ENCODE peak calls at places on chromosome 3, in four cellular contexts. One of them, this sample, is unnamed.

GRCh38 chr3:169581633-169582032 is 81.9 kb downstream of the MECOM start:
- ATAC-seq in CD4-positive, alpha-beta T cell: no peak
- ATAC-seq in right cardiac atrium: no peak
- ATAC-seq in naive thymus-derived CD4-positive, alpha-beta T cell: no peak
- ATAC-seq in this sample: peak

GRCh38 chr3:195863121-195864061 is 45.0 kb downstream of the TNK2 start:
- ATAC-seq in right cardiac atrium: peak
- ATAC-seq in naive thymus-derived CD4-positive, alpha-beta T cell: peak
- ATAC-seq in CD4-positive, alpha-beta T cell: peak
- ATAC-seq in this sample: peak

GRCh38 chr3:42403737-42404136 is 6.7 kb downstream of the LYZL4 start:
- ATAC-seq in CD4-positive, alpha-beta T cell: no peak
- ATAC-seq in naive thymus-derived CD4-positive, alpha-beta T cell: no peak
- ATAC-seq in right cardiac atrium: no peak
- ATAC-seq in this sample: no peak

GRCh38 chr3:190505381-190506003 is 8.4 kb upstream of the IL1RAP start:
- ATAC-seq in CD4-positive, alpha-beta T cell: no peak
- ATAC-seq in right cardiac atrium: no peak
- ATAC-seq in naive thymus-derived CD4-positive, alpha-beta T cell: no peak
- ATAC-seq in this sample: no peak

GRCh38 chr3:124992041-124992440 is 57.5 kb upstream of the MUC13 start:
- ATAC-seq in CD4-positive, alpha-beta T cell: no peak
- ATAC-seq in naive thymus-derived CD4-positive, alpha-beta T cell: no peak
- ATAC-seq in right cardiac atrium: no peak
- ATAC-seq in this sample: no peak

GRCh38 chr3:14514323-14514720 is 25.8 kb downstream of the GRIP2 start:
- ATAC-seq in right cardiac atrium: no peak
- ATAC-seq in CD4-positive, alpha-beta T cell: no peak
- ATAC-seq in naive thymus-derived CD4-positive, alpha-beta T cell: no peak
- ATAC-seq in this sample: no peak

GRCh38 chr3:124144035-124144814 is 152.3 kb upstream of the ROPN1 start:
- ATAC-seq in right cardiac atrium: no peak
- ATAC-seq in naive thymus-derived CD4-positive, alpha-beta T cell: no peak
- ATAC-seq in CD4-positive, alpha-beta T cell: no peak
- ATAC-seq in this sample: no peak

GRCh38 chr3:58584690-58585004 is 7.5 kb upstream of the FAM107A start:
- ATAC-seq in CD4-positive, alpha-beta T cell: no peak
- ATAC-seq in right cardiac atrium: no peak
- ATAC-seq in naive thymus-derived CD4-positive, alpha-beta T cell: peak
- ATAC-seq in this sample: no peak

GRCh38 chr3:87260270-87260669 is 16.1 kb downstream of the POU1F1 start:
- ATAC-seq in CD4-positive, alpha-beta T cell: peak
- ATAC-seq in right cardiac atrium: no peak
- ATAC-seq in naive thymus-derived CD4-positive, alpha-beta T cell: no peak
- ATAC-seq in this sample: no peak

GRCh38 chr3:107224001-107224596 is 153.1 kb upstream of the CCDC54 start:
- ATAC-seq in right cardiac atrium: no peak
- ATAC-seq in CD4-positive, alpha-beta T cell: no peak
- ATAC-seq in naive thymus-derived CD4-positive, alpha-beta T cell: no peak
- ATAC-seq in this sample: no peak

GRCh38 chr3:81048058-81048665 is 713.3 kb downstream of the GBE1 start:
- ATAC-seq in CD4-positive, alpha-beta T cell: no peak
- ATAC-seq in right cardiac atrium: no peak
- ATAC-seq in naive thymus-derived CD4-positive, alpha-beta T cell: no peak
- ATAC-seq in this sample: no peak

GRCh38 chr3:114218578-114219185 is 18.7 kb downstream of the ZNF80 start:
- ATAC-seq in CD4-positive, alpha-beta T cell: no peak
- ATAC-seq in right cardiac atrium: no peak
- ATAC-seq in naive thymus-derived CD4-positive, alpha-beta T cell: no peak
- ATAC-seq in this sample: peak

GRCh38 chr3:194365526-194365925 is 4.0 kb downstream of the LRRC15 start:
- ATAC-seq in CD4-positive, alpha-beta T cell: no peak
- ATAC-seq in right cardiac atrium: no peak
- ATAC-seq in naive thymus-derived CD4-positive, alpha-beta T cell: no peak
- ATAC-seq in this sample: no peak

GRCh38 chr3:31755911-31756658 is 223.4 kb downstream of the STT3B start:
- ATAC-seq in right cardiac atrium: peak
- ATAC-seq in naive thymus-derived CD4-positive, alpha-beta T cell: peak
- ATAC-seq in CD4-positive, alpha-beta T cell: no peak
- ATAC-seq in this sample: peak